ENCODE peak calls at places on chromosomes 11 and 22, in four cellular contexts. E, J, B and V are unnamed samples.

GRCh38 chr11:9906043-9906791 is 242.3 kb downstream of the SWAP70 start:
- DNase-seq in E (no peak), J (no peak), B (no peak), V (no peak)

GRCh38 chr11:113161671-113162589 is 152.5 kb upstream of the TTC12 start:
- DNase-seq in E (no peak), J (no peak), B (no peak), V (no peak)

GRCh38 chr11:65183201-65183891 is 1.6 kb downstream of the CAPN1 start:
- DNase-seq in E (no peak), J (no peak), B (no peak), V (no peak)

GRCh38 chr11:99069831-99070444 is 49.2 kb downstream of the CNTN5 start:
- DNase-seq in E (no peak), J (no peak), B (no peak), V (no peak)

GRCh38 chr11:110022548-110022947 is 70.6 kb upstream of the ZC3H12C start:
- DNase-seq in E (no peak), J (no peak), B (no peak), V (no peak)

GRCh38 chr11:120120805-120121335 is 17.0 kb downstream of the TRIM29 start:
- DNase-seq in E (no peak), J (no peak), B (no peak), V (no peak)

GRCh38 chr11:57646756-57647303 is 2.9 kb downstream of the YPEL4 start:
- DNase-seq in E (no peak), J (no peak), B (no peak), V (no peak)

GRCh38 chr11:15707971-15708370 is 593.2 kb downstream of the INSC start:
- DNase-seq in E (no peak), J (no peak), B (no peak), V (no peak)

GRCh38 chr11:69382131-69383128 is 88.5 kb downstream of the MYEOV start:
- DNase-seq in E (no peak), J (no peak), B (no peak), V (no peak)

GRCh38 chr11:99814738-99815137 is 794.0 kb downstream of the CNTN5 start:
- DNase-seq in E (no peak), J (no peak), B (no peak), V (no peak)

GRCh38 chr11:118608268-118609214 is 1.1 kb downstream of the PHLDB1 start:
- DNase-seq in E (peak), J (peak), B (peak), V (peak)

GRCh38 chr11:80104196-80104595 is 663.4 kb upstream of the TENM4 start:
- DNase-seq in E (no peak), J (no peak), B (no peak), V (no peak)

GRCh38 chr11:86916330-86916729 is 38.9 kb downstream of the FZD4 start:
- DNase-seq in E (no peak), J (no peak), B (no peak), V (no peak)

GRCh38 chr11:134380229-134380628 is 31.8 kb downstream of the B3GAT1 start:
- DNase-seq in E (no peak), J (no peak), B (no peak), V (no peak)

GRCh38 chr11:75768112-75768908 is at the start of gene DGAT2:
- DNase-seq in E (peak), J (peak), B (peak), V (peak)

GRCh38 chr11:20443596-20443995 is 56.1 kb downstream of the PRMT3 start:
- DNase-seq in E (no peak), J (no peak), B (no peak), V (peak)

GRCh38 chr11:9320047-9320446 is 5.7 kb upstream of the TMEM41B start:
- DNase-seq in E (no peak), J (no peak), B (no peak), V (no peak)

GRCh38 chr22:33565580-33565995 is 354.7 kb downstream of the LARGE1 start:
- DNase-seq in E (no peak), J (no peak), B (no peak), V (no peak)

GRCh38 chr22:37804886-37805857 is 2.6 kb upstream of the GCAT start:
- DNase-seq in E (no peak), J (peak), B (peak), V (peak)

GRCh38 chr11:111938687-111939160 is 1.6 kb downstream of the DIXDC1 start:
- DNase-seq in E (no peak), J (no peak), B (no peak), V (peak)

GRCh38 chr11:13288375-13289029 is 10.9 kb downstream of the BMAL1 start:
- DNase-seq in E (no peak), J (no peak), B (no peak), V (no peak)

GRCh38 chr11:12280199-12280837 is 97.1 kb upstream of the PARVA start:
- DNase-seq in E (no peak), J (no peak), B (no peak), V (no peak)

GRCh38 chr22:42644422-42645340 is 4.3 kb upstream of the ATP5MGL start:
- DNase-seq in E (no peak), J (no peak), B (no peak), V (no peak)

GRCh38 chr22:23781065-23781464 is 5.7 kb upstream of the SMARCB1 start:
- DNase-seq in E (no peak), J (no peak), B (no peak), V (no peak)

GRCh38 chr11:94048310-94048709 is 27.2 kb downstream of the HEPHL1 start:
- DNase-seq in E (no peak), J (no peak), B (no peak), V (no peak)

GRCh38 chr11:64268687-64269379 is 15.6 kb downstream of the BAD start:
- DNase-seq in E (no peak), J (peak), B (no peak), V (no peak)

GRCh38 chr11:95556342-95557151 is 233.0 kb downstream of the FAM76B start:
- DNase-seq in E (no peak), J (no peak), B (no peak), V (no peak)

GRCh38 chr11:1481483-1481825 is 5.1 kb downstream of the MOB2 start:
- DNase-seq in E (no peak), J (no peak), B (no peak), V (no peak)

GRCh38 chr11:8503872-8504491 is 90.0 kb downstream of the STK33 start:
- DNase-seq in E (no peak), J (no peak), B (no peak), V (no peak)

GRCh38 chr11:123135863-123136446 is 59.1 kb downstream of the CLMP start:
- DNase-seq in E (no peak), J (no peak), B (no peak), V (no peak)

GRCh38 chr11:86245369-86246292 is 1.1 kb downstream of the EED start:
- DNase-seq in E (no peak), J (peak), B (no peak), V (peak)

GRCh38 chr11:22340803-22341581 is 2.8 kb downstream of the SLC17A6 start:
- DNase-seq in E (no peak), J (no peak), B (no peak), V (no peak)